ENCODE peak calls at places on chromosomes 5 and 9, in six cellular contexts. One of them, this sample, is unnamed.

GRCh38 chr9:130745829-130746228 is 52.2 kb downstream of the EXOSC2 start:
- DNase-seq in trophoblast cell: no peak
- DNase-seq in mesenchymal stem cell: no peak
- DNase-seq in IMR-90: no peak
- DNase-seq in neuronal stem cell: no peak
- DNase-seq in H1: no peak
- DNase-seq in this sample: no peak

GRCh38 chr5:124584991-124585715 is 161.3 kb downstream of the ZNF608 start:
- DNase-seq in trophoblast cell: no peak
- DNase-seq in mesenchymal stem cell: peak
- DNase-seq in IMR-90: peak
- DNase-seq in neuronal stem cell: no peak
- DNase-seq in H1: no peak
- DNase-seq in this sample: no peak

GRCh38 chr9:104927216-104927911 is 591 bp downstream of the ABCA1 start:
- DNase-seq in trophoblast cell: peak
- DNase-seq in mesenchymal stem cell: peak
- DNase-seq in IMR-90: peak
- DNase-seq in neuronal stem cell: peak
- DNase-seq in H1: peak
- DNase-seq in this sample: peak

GRCh38 chr5:160787247-160787646 is 64.8 kb downstream of the ATP10B start:
- DNase-seq in trophoblast cell: no peak
- DNase-seq in mesenchymal stem cell: no peak
- DNase-seq in IMR-90: no peak
- DNase-seq in neuronal stem cell: no peak
- DNase-seq in H1: peak
- DNase-seq in this sample: peak

GRCh38 chr9:5630038-5630507 is 1.2 kb downstream of the RIC1 start:
- DNase-seq in trophoblast cell: no peak
- DNase-seq in mesenchymal stem cell: peak
- DNase-seq in IMR-90: no peak
- DNase-seq in neuronal stem cell: peak
- DNase-seq in H1: no peak
- DNase-seq in this sample: no peak

GRCh38 chr9:129242191-129242953 is 64.3 kb upstream of the IER5L start:
- DNase-seq in trophoblast cell: no peak
- DNase-seq in mesenchymal stem cell: no peak
- DNase-seq in IMR-90: no peak
- DNase-seq in neuronal stem cell: no peak
- DNase-seq in H1: no peak
- DNase-seq in this sample: no peak

GRCh38 chr5:131303537-131303936 is 39.7 kb downstream of the CDC42SE2 start:
- DNase-seq in trophoblast cell: peak
- DNase-seq in mesenchymal stem cell: peak
- DNase-seq in IMR-90: peak
- DNase-seq in neuronal stem cell: no peak
- DNase-seq in H1: no peak
- DNase-seq in this sample: no peak

GRCh38 chr5:51468196-51468595 is 84.9 kb downstream of the ISL1 start:
- DNase-seq in trophoblast cell: no peak
- DNase-seq in mesenchymal stem cell: peak
- DNase-seq in IMR-90: no peak
- DNase-seq in neuronal stem cell: no peak
- DNase-seq in H1: no peak
- DNase-seq in this sample: no peak

GRCh38 chr9:6703898-6704639 is 53.7 kb upstream of the KDM4C start:
- DNase-seq in trophoblast cell: peak
- DNase-seq in mesenchymal stem cell: peak
- DNase-seq in IMR-90: peak
- DNase-seq in neuronal stem cell: peak
- DNase-seq in H1: peak
- DNase-seq in this sample: peak

GRCh38 chr9:127360829-127361228 is 36.1 kb upstream of the SLC2A8 start:
- DNase-seq in trophoblast cell: peak
- DNase-seq in mesenchymal stem cell: peak
- DNase-seq in IMR-90: peak
- DNase-seq in neuronal stem cell: no peak
- DNase-seq in H1: no peak
- DNase-seq in this sample: peak

GRCh38 chr5:124274949-124275348 is 471.5 kb downstream of the ZNF608 start:
- DNase-seq in trophoblast cell: peak
- DNase-seq in mesenchymal stem cell: peak
- DNase-seq in IMR-90: no peak
- DNase-seq in neuronal stem cell: no peak
- DNase-seq in H1: no peak
- DNase-seq in this sample: no peak

GRCh38 chr5:55592388-55593114 is 57.8 kb upstream of the PLPP1 start:
- DNase-seq in trophoblast cell: no peak
- DNase-seq in mesenchymal stem cell: no peak
- DNase-seq in IMR-90: no peak
- DNase-seq in neuronal stem cell: no peak
- DNase-seq in H1: no peak
- DNase-seq in this sample: no peak

GRCh38 chr9:120662513-120662912 is 51.8 kb downstream of the MEGF9 start:
- DNase-seq in trophoblast cell: no peak
- DNase-seq in mesenchymal stem cell: no peak
- DNase-seq in IMR-90: no peak
- DNase-seq in neuronal stem cell: no peak
- DNase-seq in H1: no peak
- DNase-seq in this sample: no peak

GRCh38 chr9:21615018-21615417 is 132.9 kb upstream of the IFNE start:
- DNase-seq in trophoblast cell: no peak
- DNase-seq in mesenchymal stem cell: no peak
- DNase-seq in IMR-90: no peak
- DNase-seq in neuronal stem cell: no peak
- DNase-seq in H1: no peak
- DNase-seq in this sample: no peak

GRCh38 chr5:83724001-83724400 is 3.3 kb upstream of the HAPLN1 start:
- DNase-seq in trophoblast cell: no peak
- DNase-seq in mesenchymal stem cell: no peak
- DNase-seq in IMR-90: no peak
- DNase-seq in neuronal stem cell: no peak
- DNase-seq in H1: no peak
- DNase-seq in this sample: no peak

GRCh38 chr5:39076757-39077475 is 2.7 kb upstream of the RICTOR start:
- DNase-seq in trophoblast cell: no peak
- DNase-seq in mesenchymal stem cell: peak
- DNase-seq in IMR-90: peak
- DNase-seq in neuronal stem cell: no peak
- DNase-seq in H1: no peak
- DNase-seq in this sample: no peak

GRCh38 chr5:169980418-169981053 is at the start of gene INSYN2B:
- DNase-seq in trophoblast cell: peak
- DNase-seq in mesenchymal stem cell: peak
- DNase-seq in IMR-90: peak
- DNase-seq in neuronal stem cell: peak
- DNase-seq in H1: peak
- DNase-seq in this sample: peak

GRCh38 chr5:58842851-58843250 is 260.0 kb downstream of the RAB3C start:
- DNase-seq in trophoblast cell: no peak
- DNase-seq in mesenchymal stem cell: peak
- DNase-seq in IMR-90: peak
- DNase-seq in neuronal stem cell: no peak
- DNase-seq in H1: no peak
- DNase-seq in this sample: no peak

GRCh38 chr5:14204011-14204670 is 61.0 kb downstream of the TRIO start:
- DNase-seq in trophoblast cell: no peak
- DNase-seq in mesenchymal stem cell: peak
- DNase-seq in IMR-90: no peak
- DNase-seq in neuronal stem cell: no peak
- DNase-seq in H1: no peak
- DNase-seq in this sample: no peak

DNA sequence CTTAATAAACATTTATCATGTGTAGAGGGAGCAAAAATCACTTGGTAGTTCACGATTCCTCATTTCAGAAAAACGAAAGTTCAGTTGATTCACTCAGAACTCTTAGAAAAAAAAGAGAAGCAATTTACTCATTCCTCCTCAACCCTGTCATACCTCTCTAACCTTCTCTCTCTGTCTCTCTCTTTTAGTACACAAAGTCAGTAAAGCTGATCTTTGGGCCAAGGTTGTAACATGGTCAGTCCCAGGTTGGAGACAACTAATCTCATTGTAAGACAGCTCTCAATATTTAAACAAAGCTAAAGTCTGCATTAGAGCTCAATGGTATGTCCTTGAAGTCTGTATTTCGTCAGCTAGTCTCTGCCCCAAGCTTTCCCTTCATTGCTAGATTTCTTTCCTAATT is 138.1 kb downstream of the GPBP1 start:
- DNase-seq in trophoblast cell: no peak
- DNase-seq in mesenchymal stem cell: no peak
- DNase-seq in IMR-90: no peak
- DNase-seq in neuronal stem cell: no peak
- DNase-seq in H1: no peak
- DNase-seq in this sample: no peak
- H3K14ac ChIP-seq in trophoblast cell: no peak
- H3K14ac ChIP-seq in mesenchymal stem cell: no peak
- H3K14ac ChIP-seq in IMR-90: peak
- H3K14ac ChIP-seq in neuronal stem cell: no peak
- H3K14ac ChIP-seq in H1: no peak
- H3K14ac ChIP-seq in this sample: no peak

DNA sequence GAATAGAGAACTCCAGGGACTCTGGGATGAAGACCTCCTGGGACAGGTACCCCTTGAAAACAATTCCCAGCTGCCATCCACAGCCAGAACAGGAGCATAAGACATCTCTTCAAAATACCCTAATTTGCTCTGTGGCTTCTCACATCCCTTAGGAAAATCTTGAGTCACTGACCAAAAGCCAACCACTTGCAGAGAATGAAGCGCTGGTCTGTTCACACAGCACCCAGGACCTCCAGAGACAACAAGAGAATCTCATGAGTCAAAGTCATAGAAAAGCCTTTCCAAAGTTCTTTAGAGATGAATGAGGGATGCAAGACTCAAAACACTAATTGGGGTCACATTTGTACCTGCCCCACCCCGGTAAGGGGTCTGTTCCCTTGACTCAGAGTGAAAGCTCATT is 210.6 kb downstream of the SEMA5A start:
- DNase-seq in trophoblast cell: no peak
- DNase-seq in mesenchymal stem cell: no peak
- DNase-seq in IMR-90: no peak
- DNase-seq in neuronal stem cell: no peak
- DNase-seq in H1: no peak
- DNase-seq in this sample: no peak
- H3K14ac ChIP-seq in trophoblast cell: no peak
- H3K14ac ChIP-seq in mesenchymal stem cell: no peak
- H3K14ac ChIP-seq in IMR-90: no peak
- H3K14ac ChIP-seq in neuronal stem cell: no peak
- H3K14ac ChIP-seq in H1: no peak
- H3K14ac ChIP-seq in this sample: no peak

GRCh38 chr9:89923961-89924504 is 319.2 kb downstream of the GADD45G start:
- DNase-seq in trophoblast cell: peak
- DNase-seq in mesenchymal stem cell: peak
- DNase-seq in IMR-90: no peak
- DNase-seq in neuronal stem cell: no peak
- DNase-seq in H1: no peak
- DNase-seq in this sample: no peak
- H3K14ac ChIP-seq in trophoblast cell: peak
- H3K14ac ChIP-seq in mesenchymal stem cell: no peak
- H3K14ac ChIP-seq in IMR-90: no peak
- H3K14ac ChIP-seq in neuronal stem cell: no peak
- H3K14ac ChIP-seq in H1: no peak
- H3K14ac ChIP-seq in this sample: no peak

GRCh38 chr5:34057118-34057517 is 14.1 kb upstream of the C1QTNF3 start:
- DNase-seq in trophoblast cell: no peak
- DNase-seq in mesenchymal stem cell: no peak
- DNase-seq in IMR-90: no peak
- DNase-seq in neuronal stem cell: no peak
- DNase-seq in H1: no peak
- DNase-seq in this sample: no peak
- H3K14ac ChIP-seq in trophoblast cell: no peak
- H3K14ac ChIP-seq in mesenchymal stem cell: no peak
- H3K14ac ChIP-seq in IMR-90: no peak
- H3K14ac ChIP-seq in neuronal stem cell: no peak
- H3K14ac ChIP-seq in H1: no peak
- H3K14ac ChIP-seq in this sample: no peak

DNA sequence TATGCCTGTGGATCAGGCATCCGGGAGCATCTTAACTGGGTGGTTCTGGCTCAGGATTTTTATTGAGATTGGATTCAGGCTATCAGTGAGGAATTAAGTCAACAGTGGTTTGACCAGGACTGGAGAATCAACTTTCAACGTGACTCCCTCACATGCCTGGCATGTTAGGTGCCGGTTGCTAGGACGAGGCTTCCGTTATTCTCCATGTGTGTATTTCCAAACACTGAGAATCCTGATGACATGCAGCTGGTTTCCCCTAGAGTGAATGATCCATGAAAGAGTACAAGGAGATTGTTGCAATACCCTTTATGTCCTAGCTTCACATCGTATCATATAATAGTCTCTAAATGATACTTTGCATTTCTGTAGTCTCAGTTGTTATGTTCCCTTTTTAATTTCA is 529.2 kb downstream of the ANXA1 start:
- DNase-seq in trophoblast cell: peak
- DNase-seq in mesenchymal stem cell: peak
- DNase-seq in IMR-90: no peak
- DNase-seq in neuronal stem cell: no peak
- DNase-seq in H1: no peak
- DNase-seq in this sample: no peak
- H3K14ac ChIP-seq in trophoblast cell: no peak
- H3K14ac ChIP-seq in mesenchymal stem cell: no peak
- H3K14ac ChIP-seq in IMR-90: no peak
- H3K14ac ChIP-seq in neuronal stem cell: no peak
- H3K14ac ChIP-seq in H1: no peak
- H3K14ac ChIP-seq in this sample: no peak

GRCh38 chr5:37424441-37424840 is 45.3 kb downstream of the WDR70 start:
- DNase-seq in trophoblast cell: no peak
- DNase-seq in mesenchymal stem cell: no peak
- DNase-seq in IMR-90: no peak
- DNase-seq in neuronal stem cell: no peak
- DNase-seq in H1: no peak
- DNase-seq in this sample: no peak
- H3K14ac ChIP-seq in trophoblast cell: no peak
- H3K14ac ChIP-seq in mesenchymal stem cell: no peak
- H3K14ac ChIP-seq in IMR-90: no peak
- H3K14ac ChIP-seq in neuronal stem cell: no peak
- H3K14ac ChIP-seq in H1: no peak
- H3K14ac ChIP-seq in this sample: no peak

GRCh38 chr9:137278913-137279711 is 1.6 kb downstream of the TOR4A start:
- DNase-seq in trophoblast cell: no peak
- DNase-seq in mesenchymal stem cell: no peak
- DNase-seq in IMR-90: no peak
- DNase-seq in neuronal stem cell: no peak
- DNase-seq in H1: no peak
- DNase-seq in this sample: peak
- H3K14ac ChIP-seq in trophoblast cell: no peak
- H3K14ac ChIP-seq in mesenchymal stem cell: no peak
- H3K14ac ChIP-seq in IMR-90: no peak
- H3K14ac ChIP-seq in neuronal stem cell: peak
- H3K14ac ChIP-seq in H1: no peak
- H3K14ac ChIP-seq in this sample: no peak

DNA sequence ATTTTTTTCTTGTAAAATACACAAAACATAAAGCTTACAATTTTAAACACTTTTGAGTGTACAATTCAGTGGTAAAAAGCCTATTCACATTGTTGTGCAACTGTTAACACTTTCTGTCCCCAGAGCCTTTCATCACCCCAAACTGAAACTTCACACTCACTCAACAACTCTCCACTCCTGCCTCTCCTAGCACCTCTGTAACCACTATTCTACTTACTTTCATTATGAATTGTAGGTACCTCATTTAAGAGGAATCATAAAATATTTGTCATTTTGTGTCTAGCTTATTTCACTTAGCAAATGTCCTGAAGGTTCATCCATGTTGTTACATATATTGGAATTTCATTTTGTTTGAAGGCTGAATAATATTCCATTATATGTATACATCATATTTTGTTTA is 4.4 kb upstream of the ZNF510 start:
- DNase-seq in trophoblast cell: no peak
- DNase-seq in mesenchymal stem cell: no peak
- DNase-seq in IMR-90: no peak
- DNase-seq in neuronal stem cell: no peak
- DNase-seq in H1: no peak
- DNase-seq in this sample: no peak
- H3K14ac ChIP-seq in trophoblast cell: no peak
- H3K14ac ChIP-seq in mesenchymal stem cell: no peak
- H3K14ac ChIP-seq in IMR-90: no peak
- H3K14ac ChIP-seq in neuronal stem cell: no peak
- H3K14ac ChIP-seq in H1: no peak
- H3K14ac ChIP-seq in this sample: no peak